ENCODE peak calls at places on chromosomes 16 and 17, in eight cellular contexts. O is posterior cingulate gyrus, B is stomach, F is left ventricle myocardium superior, U is EH, K is renal cortical epithelial cell, Z is heart right ventricle, W is endothelial cell. L is an unnamed sample.

GRCh38 chr17:59165933-59166342 is 10.4 kb downstream of the PRR11 start:
- DNase-seq in U (peak), K (peak), B (peak), Z (no peak), F (no peak), O (no peak), W (peak), L (peak)

GRCh38 chr17:3924421-3925350 is 8.4 kb upstream of the P2RX1 start:
- DNase-seq in K (no peak), U (no peak), O (no peak), B (no peak), W (no peak), F (peak), Z (peak), L (no peak)

GRCh38 chr16:69428652-69429051 is 4.2 kb downstream of the CYB5B start:
- DNase-seq in U (no peak), F (no peak), B (no peak), O (no peak), Z (no peak), K (no peak), W (no peak), L (no peak)

GRCh38 chr17:10072556-10072955 is 125.8 kb downstream of the GAS7 start:
- DNase-seq in K (no peak), O (no peak), Z (no peak), U (no peak), F (no peak), W (no peak), B (no peak), L (no peak)

GRCh38 chr16:82011199-82011641 is at the start of gene SDR42E1:
- DNase-seq in B (peak), U (no peak), F (peak), K (peak), W (no peak), Z (no peak), O (no peak), L (no peak)

GRCh38 chr17:59331129-59331928 is at the start of gene YPEL2:
- DNase-seq in W (peak), Z (peak), U (peak), O (peak), B (peak), F (peak), K (peak), L (peak)

GRCh38 chr16:89095401-89095974 is 1.8 kb downstream of the ACSF3 start:
- DNase-seq in B (no peak), Z (no peak), K (no peak), F (no peak), U (no peak), W (no peak), O (no peak), L (no peak)

GRCh38 chr17:57136355-57136754 is 51.3 kb downstream of the AKAP1 start:
- DNase-seq in O (no peak), U (no peak), B (no peak), K (no peak), W (no peak), Z (no peak), F (no peak), L (no peak)

GRCh38 chr16:56163089-56163488 is 28.2 kb upstream of the GNAO1 start:
- DNase-seq in W (no peak), Z (no peak), K (no peak), U (no peak), F (no peak), O (no peak), B (no peak), L (no peak)

GRCh38 chr17:42553866-42554249 is 1.1 kb downstream of the HSD17B1 start:
- DNase-seq in O (no peak), K (no peak), W (no peak), F (no peak), Z (no peak), U (no peak), B (peak), L (no peak)

GRCh38 chr17:51439395-51440229 is 179.3 kb downstream of the UTP18 start:
- DNase-seq in U (no peak), Z (no peak), F (peak), W (peak), B (no peak), O (no peak), K (peak), L (peak)

GRCh38 chr16:50884066-50884860 is 142.4 kb downstream of the CYLD start:
- DNase-seq in O (no peak), B (no peak), Z (no peak), W (peak), U (no peak), K (no peak), F (no peak), L (peak)

GRCh38 chr17:8173056-8173870 is 2.9 kb downstream of the TMEM107 start:
- DNase-seq in U (peak), B (peak), F (peak), K (peak), O (peak), Z (no peak), W (peak), L (peak)

GRCh38 chr16:19186403-19186802 is 18.4 kb downstream of the SYT17 start:
- DNase-seq in W (no peak), K (no peak), Z (no peak), U (peak), F (no peak), B (no peak), O (no peak), L (no peak)

GRCh38 chr16:82630219-82630618 is 3.5 kb downstream of the CDH13 start:
- DNase-seq in W (no peak), K (no peak), U (peak), O (no peak), Z (no peak), F (no peak), B (no peak), L (no peak)

GRCh38 chr16:57186630-57187507 is 740 bp downstream of the RSPRY1 start:
- DNase-seq in W (peak), F (no peak), B (no peak), O (no peak), U (peak), Z (no peak), K (peak), L (peak)

GRCh38 chr16:53893731-53894435 is 189.9 kb downstream of the FTO start:
- DNase-seq in B (no peak), F (peak), W (no peak), K (peak), O (no peak), U (peak), Z (no peak), L (no peak)

GRCh38 chr17:16040710-16041251 is 41.2 kb downstream of the TTC19 start:
- DNase-seq in Z (no peak), K (peak), W (no peak), U (peak), O (no peak), B (peak), F (no peak), L (no peak)

GRCh38 chr17:81576621-81577277 is 24.6 kb upstream of the FAAP100 start:
- DNase-seq in Z (no peak), W (no peak), O (no peak), K (peak), B (no peak), F (no peak), U (peak), L (no peak)

GRCh38 chr16:75099738-75100615 is 16.6 kb downstream of the LDHD start:
- DNase-seq in Z (peak), F (peak), K (no peak), W (no peak), O (no peak), B (no peak), U (peak), L (peak)

GRCh38 chr17:73657473-73658116 is 13.3 kb upstream of the SDK2 start:
- DNase-seq in B (peak), W (peak), O (no peak), U (no peak), Z (peak), K (peak), F (peak), L (peak)

GRCh38 chr17:7929158-7930029 is at the start of gene KCNAB3:
- DNase-seq in Z (peak), U (peak), F (peak), W (peak), K (peak), O (peak), B (no peak), L (peak)

GRCh38 chr17:5902671-5903070 is 167.5 kb upstream of the WSCD1 start:
- DNase-seq in Z (no peak), U (no peak), O (no peak), K (no peak), B (no peak), W (no peak), F (no peak), L (peak)

GRCh38 chr17:51907041-51907440 is 251.5 kb downstream of the CA10 start:
- DNase-seq in B (no peak), Z (no peak), U (no peak), O (no peak), K (no peak), F (no peak), W (no peak), L (no peak)